ENCODE peak calls at places on chromosomes 12 and 14, in four cellular contexts. F is immature natural killer cell, D is EL, J is heart right ventricle. V is an unnamed sample.

GRCh38 chr14:104150201-104151027 is 12.0 kb downstream of the KIF26A start:
- DNase-seq in F (no peak), D (no peak), J (peak; percentile 51), V (no peak)

GRCh38 chr12:29831173-29831572 is 47.4 kb upstream of the TMTC1 start:
- DNase-seq in J (no peak), F (no peak), D (no peak), V (no peak)

GRCh38 chr14:104451474-104451873 is 128.1 kb upstream of the C14orf180 start:
- DNase-seq in F (no peak), J (no peak), D (no peak), V (no peak)

GRCh38 chr12:101680240-101680639 is 17.2 kb upstream of the CHPT1 start:
- DNase-seq in F (no peak), J (no peak), D (no peak), V (no peak)

GRCh38 chr14:50410921-50411320 is 14.2 kb upstream of the CDKL1 start:
- DNase-seq in J (no peak), F (no peak), D (peak; percentile 82), V (peak; percentile 80)

GRCh38 chr14:75259510-75259855 is 19.1 kb upstream of the FOS start:
- DNase-seq in F (no peak), D (peak; percentile 61), J (no peak), V (peak; percentile 62)

GRCh38 chr12:38954119-38954746 is 48.8 kb upstream of the CPNE8 start:
- DNase-seq in J (no peak), F (no peak), D (no peak), V (no peak)

GRCh38 chr14:58887931-58888330 is 250.2 kb downstream of the DACT1 start:
- DNase-seq in D (no peak), J (no peak), F (no peak), V (no peak)

GRCh38 chr14:28321475-28322244 is 444.9 kb upstream of the FOXG1 start:
- DNase-seq in J (no peak), F (no peak), D (no peak), V (no peak)

GRCh38 chr14:54483073-54483745 is 5.6 kb downstream of the GMFB start:
- DNase-seq in J (no peak), F (no peak), D (no peak), V (no peak)

GRCh38 chr14:22088614-22089359 is 415.2 kb upstream of the OR4E1 start:
- DNase-seq in D (peak; percentile 6), J (no peak), F (no peak), V (no peak)

GRCh38 chr14:29705801-29706200 is 221.8 kb downstream of the PRKD1 start:
- DNase-seq in F (no peak), D (no peak), J (no peak), V (no peak)

GRCh38 chr12:30806989-30807694 is 52.4 kb upstream of the CAPRIN2 start:
- DNase-seq in J (peak; percentile 52), D (peak; percentile 70), F (peak; percentile 59), V (peak; percentile 66)

GRCh38 chr14:42779024-42779423 is 1172.3 kb downstream of the LRFN5 start:
- DNase-seq in J (no peak), D (no peak), F (no peak), V (no peak)

GRCh38 chr12:51522696-51523095 is 68.3 kb upstream of the SCN8A start:
- DNase-seq in J (no peak), D (no peak), F (no peak), V (peak; percentile 18)

GRCh38 chr12:131985145-131985875 is 35.6 kb downstream of the EP400 start:
- DNase-seq in F (no peak), J (no peak), D (no peak), V (no peak)

GRCh38 chr14:52802597-52802996 is 11.2 kb upstream of the GNPNAT1 start:
- DNase-seq in F (no peak), D (peak; percentile 72), J (no peak), V (peak; percentile 89)

GRCh38 chr12:122847516-122847836 is 12.2 kb downstream of the HIP1R start:
- DNase-seq in J (no peak), D (no peak), F (no peak), V (no peak)

GRCh38 chr14:63901434-63902085 is 48.8 kb downstream of the SYNE2 start:
- DNase-seq in D (peak; percentile 50), F (peak; percentile 43), J (no peak), V (no peak)

GRCh38 chr12:112349440-112349839 is 32.8 kb downstream of the HECTD4 start:
- DNase-seq in F (no peak), D (no peak), J (no peak), V (no peak)

GRCh38 chr12:40058721-40059190 is 47.1 kb downstream of the SLC2A13 start:
- DNase-seq in F (no peak), J (no peak), D (no peak), V (no peak)

GRCh38 chr12:109460538-109460937 is 16.6 kb downstream of the KCTD10 start:
- DNase-seq in F (no peak), D (no peak), J (no peak), V (no peak)

GRCh38 chr14:49769171-49769570 is 1.2 kb downstream of the KLHDC2 start:
- DNase-seq in D (peak; percentile 63), F (no peak), J (no peak), V (peak; percentile 71)

GRCh38 chr14:44759263-44759662 is 202.5 kb downstream of the KLHL28 start:
- DNase-seq in D (no peak), F (no peak), J (no peak), V (no peak)

GRCh38 chr14:56996721-56997399 is 186.6 kb upstream of the OTX2 start:
- DNase-seq in J (no peak), D (no peak), F (no peak), V (no peak)

GRCh38 chr12:19196959-19197630 is 67.6 kb downstream of the PLEKHA5 start:
- DNase-seq in J (no peak), D (peak; percentile 26), F (no peak), V (no peak)

GRCh38 chr12:80087486-80088213 is 11.7 kb upstream of the OTOGL start:
- DNase-seq in F (no peak), J (no peak), D (no peak), V (no peak)

GRCh38 chr14:68468437-68469207 is 324.2 kb downstream of the ZFP36L1 start:
- DNase-seq in J (no peak), F (peak; percentile 39), D (peak; percentile 92), V (no peak)

GRCh38 chr12:96289067-96289466 is 94.9 kb downstream of the ELK3 start:
- DNase-seq in D (no peak), F (no peak), J (no peak), V (no peak)

GRCh38 chr12:112980491-112981158 is 2.3 kb downstream of the OAS2 start:
- DNase-seq in J (no peak), F (peak; percentile 39), D (peak; percentile 40), V (no peak)

V was measured in osteoblast.